ENCODE peak calls at places on chromosomes 6 and 20, in six cellular contexts. D, N, B, R, T and I are unnamed samples.

GRCh38 chr6:51934098-51934497 is 153.3 kb downstream of the PKHD1 start:
- DNase-seq in N (no peak), T (no peak), R (no peak), B (peak), D (no peak), I (no peak)

GRCh38 chr6:18327621-18328548 is 59.3 kb upstream of the RNF144B start:
- DNase-seq in N (no peak), T (no peak), R (peak), B (no peak), D (no peak), I (no peak)

GRCh38 chr6:3341467-3341866 is 82.7 kb downstream of the PSMG4 start:
- DNase-seq in N (peak), D (peak), B (peak), T (no peak), R (no peak), I (no peak)

GRCh38 chr20:44089987-44090674 is 96.9 kb downstream of the JPH2 start:
- DNase-seq in T (no peak), D (peak), R (no peak), N (no peak), B (peak), I (no peak)

GRCh38 chr6:126198581-126198980 is 141.3 kb upstream of the CENPW start:
- DNase-seq in T (no peak), N (no peak), R (no peak), D (no peak), B (no peak), I (no peak)

GRCh38 chr6:158500016-158500735 is 59.7 kb upstream of the TMEM181 start:
- DNase-seq in R (no peak), B (peak), T (no peak), N (no peak), D (peak), I (no peak)

GRCh38 chr6:56040271-56040670 is 164.9 kb upstream of the BMP5 start:
- DNase-seq in D (peak), B (peak), N (no peak), T (no peak), R (no peak), I (no peak)

GRCh38 chr6:15888798-15889772 is 226.3 kb upstream of the DTNBP1 start:
- DNase-seq in B (no peak), T (no peak), N (no peak), D (no peak), R (no peak), I (no peak)

GRCh38 chr20:38825901-38826625 is 20.6 kb downstream of the PPP1R16B start:
- DNase-seq in B (peak), N (no peak), R (no peak), D (peak), T (no peak), I (no peak)

GRCh38 chr20:57608516-57608915 is 11.7 kb downstream of the ZBP1 start:
- DNase-seq in B (no peak), T (no peak), R (no peak), N (no peak), D (no peak), I (no peak)

GRCh38 chr6:61989616-61990015 is 296.4 kb downstream of the KHDRBS2 start:
- DNase-seq in R (no peak), D (no peak), N (no peak), T (no peak), B (no peak), I (no peak)

GRCh38 chr6:82264824-82265223 is 17.3 kb upstream of the IBTK start:
- DNase-seq in N (no peak), R (no peak), T (no peak), D (no peak), B (no peak), I (no peak)

GRCh38 chr6:33995046-33995872 is 150.6 kb downstream of the GRM4 start:
- DNase-seq in T (peak), B (no peak), R (no peak), N (no peak), D (no peak), I (no peak)

GRCh38 chr20:13420625-13421024 is 199.6 kb downstream of the ISM1 start:
- DNase-seq in N (no peak), B (no peak), R (no peak), D (no peak), T (no peak), I (no peak)

GRCh38 chr6:113172531-113172966 is 684.6 kb upstream of the MARCKS start:
- DNase-seq in R (no peak), T (no peak), D (peak), B (no peak), N (no peak), I (no peak)

GRCh38 chr6:40891131-40891530 is 147.9 kb downstream of the UNC5CL start:
- DNase-seq in R (no peak), T (no peak), D (no peak), B (no peak), N (no peak), I (no peak)

GRCh38 chr6:90537723-90538407 is 49.0 kb downstream of the MAP3K7 start:
- DNase-seq in N (no peak), R (no peak), D (peak), B (peak), T (no peak), I (no peak)

GRCh38 chr6:39490120-39490519 is 167.6 kb upstream of the KCNK16 start:
- DNase-seq in T (no peak), D (no peak), R (no peak), B (peak), N (no peak), I (no peak)

GRCh38 chr6:130583268-130583667 is 217.5 kb downstream of the TMEM200A start:
- DNase-seq in D (no peak), B (no peak), R (no peak), N (no peak), T (no peak), I (no peak)

GRCh38 chr20:9999660-10000059 is 35.1 kb upstream of the ANKEF1 start:
- DNase-seq in D (no peak), N (no peak), R (no peak), B (no peak), T (no peak), I (no peak)

GRCh38 chr6:69265706-69266105 is 531.1 kb downstream of the LMBRD1 start:
- DNase-seq in B (no peak), R (no peak), D (peak), N (no peak), T (no peak), I (no peak)

GRCh38 chr6:108452725-108453195 is 108.0 kb upstream of the FOXO3 start:
- DNase-seq in B (peak), T (no peak), N (no peak), R (no peak), D (peak), I (no peak)

GRCh38 chr6:6676910-6677441 is 88.5 kb downstream of the LY86 start:
- DNase-seq in D (peak), N (peak), R (peak), T (no peak), B (peak), I (peak)
- H3K4me3 ChIP-seq in D (no peak), N (no peak), R (no peak), T (no peak), B (no peak), I (no peak)

DNA sequence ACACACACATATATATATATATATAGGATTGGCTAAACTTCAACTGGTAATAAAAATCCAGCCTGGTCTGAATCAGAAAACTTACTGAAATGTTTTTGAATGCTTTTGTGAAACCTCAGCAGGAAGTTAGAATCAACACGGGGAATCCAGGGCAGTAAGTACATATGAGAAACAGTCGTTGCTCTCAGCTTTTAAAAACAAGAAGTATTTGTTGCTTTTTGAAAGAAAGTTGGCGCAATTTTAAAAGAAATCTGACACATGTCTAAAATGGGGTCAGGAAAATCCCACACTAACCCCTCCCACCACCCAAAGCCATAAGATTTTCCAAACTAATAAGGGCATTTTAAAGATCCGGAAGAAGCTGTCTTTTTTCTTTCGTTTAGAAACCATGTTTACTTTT is 11.5 kb upstream of the CCDC170 start:
- DNase-seq in T (no peak), N (no peak), B (peak), D (peak), R (no peak), I (no peak)
- H3K4me3 ChIP-seq in T (no peak), N (peak), B (no peak), D (peak), R (peak), I (peak)

GRCh38 chr20:32017711-32018251 is 7.5 kb downstream of the CCM2L start:
- DNase-seq in D (no peak), T (no peak), N (no peak), B (no peak), R (peak), I (no peak)

GRCh38 chr20:32019563-32020463 is 9.6 kb downstream of the CCM2L start:
- DNase-seq in D (no peak), N (no peak), T (no peak), R (no peak), B (no peak), I (no peak)

GRCh38 chr20:32021091-32021490 is 10.9 kb downstream of the CCM2L start:
- DNase-seq in N (no peak), B (no peak), T (no peak), R (no peak), D (peak), I (no peak)

GRCh38 chr20:32018269-32019155 is 8.3 kb downstream of the CCM2L start:
- DNase-seq in N (peak), T (peak), R (peak), D (no peak), B (no peak), I (no peak)

DNA sequence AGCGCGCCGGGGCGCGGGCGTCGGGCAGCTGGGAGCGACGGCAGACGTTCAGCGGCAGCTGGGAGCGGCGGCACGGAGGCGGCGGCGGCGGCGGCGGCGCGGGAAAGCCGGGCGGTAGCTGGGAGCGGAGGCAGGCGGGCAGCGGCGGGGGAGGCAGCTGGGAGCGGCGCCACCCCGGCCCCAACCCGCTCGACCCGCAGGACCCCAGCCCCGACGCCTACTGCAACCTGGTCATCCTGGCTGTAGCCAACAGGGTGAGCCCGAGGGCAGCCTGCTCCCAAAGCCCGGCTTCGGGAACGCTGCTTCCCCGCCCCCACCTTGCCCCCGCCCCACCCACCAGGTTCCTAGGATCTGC is 8.9 kb downstream of the CCM2L start:
- DNase-seq in T (peak), D (no peak), R (peak), N (no peak), B (no peak), I (no peak)
- H3K4me3 ChIP-seq in T (peak), D (no peak), R (peak), N (peak), B (no peak), I (peak)

DNA sequence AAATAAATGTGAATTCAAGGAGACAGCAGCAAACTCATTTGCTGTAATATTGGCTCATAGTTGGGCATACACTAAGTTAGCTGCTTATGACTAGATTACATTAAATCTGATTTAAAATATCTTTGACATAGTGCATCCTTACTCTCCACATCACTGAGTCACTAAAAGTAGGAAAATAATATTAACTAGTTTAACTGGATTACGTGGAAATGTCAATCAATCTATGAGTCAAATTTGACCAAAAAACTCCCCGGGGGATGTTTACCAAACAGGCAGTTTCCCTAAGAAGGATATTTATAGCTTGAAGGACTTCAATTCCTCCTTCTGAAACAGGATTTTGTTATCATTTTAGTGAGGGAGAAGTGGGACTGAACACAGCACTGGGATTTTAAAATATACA is 366.5 kb downstream of the ESR1 start:
- DNase-seq in N (no peak), T (no peak), D (no peak), B (peak), R (no peak), I (no peak)
- H3K4me3 ChIP-seq in N (no peak), T (no peak), D (no peak), B (no peak), R (no peak), I (no peak)

DNA sequence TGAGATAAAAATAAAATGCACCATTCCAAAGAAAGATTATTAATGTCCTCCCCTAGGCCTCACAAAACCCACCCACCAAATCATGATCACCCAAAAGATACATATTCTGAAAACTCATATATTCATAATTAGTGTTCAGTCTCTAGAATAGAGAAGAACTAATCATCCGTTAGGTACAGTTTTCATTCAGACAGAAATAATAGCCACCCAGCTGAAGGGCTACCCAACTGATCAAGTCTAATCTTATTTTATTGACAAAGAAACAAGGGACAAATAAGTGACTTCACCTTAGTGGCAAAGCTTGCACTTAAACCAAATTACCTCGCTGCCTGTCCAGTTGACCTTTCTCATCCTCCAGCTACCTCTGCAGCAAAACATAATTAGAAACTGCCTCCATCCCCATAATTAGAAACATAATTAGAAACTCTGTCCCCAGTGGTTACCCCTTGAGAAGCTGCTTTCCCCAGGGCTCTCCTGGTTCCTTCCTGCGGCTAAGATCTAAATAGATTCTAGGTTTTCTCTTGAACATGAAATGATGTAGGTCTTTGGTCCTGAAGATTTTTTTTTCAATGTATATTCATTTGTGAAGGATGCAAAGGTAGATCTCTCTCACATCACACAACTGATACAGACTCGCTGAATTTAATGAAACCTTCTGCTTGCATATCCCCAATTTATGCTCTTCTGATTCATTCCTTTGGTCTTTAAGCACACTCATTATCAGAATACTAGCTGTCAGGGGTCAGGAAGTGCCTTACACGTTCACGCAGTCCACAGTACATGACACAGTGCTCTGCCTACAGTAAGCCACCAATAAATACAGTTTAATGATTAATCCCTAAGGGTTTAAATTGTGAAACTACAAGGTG is 46.3 kb downstream of the HBS1L start:
- DNase-seq in T (no peak), B (no peak), N (no peak), D (no peak), R (no peak), I (no peak)
- H3K4me3 ChIP-seq in T (no peak), B (no peak), N (no peak), D (no peak), R (no peak), I (no peak)

GRCh38 chr6:27593200-27593818 is 120.4 kb upstream of the ZNF184 start:
- DNase-seq in B (no peak), D (peak), T (no peak), R (no peak), N (no peak), I (no peak)
- H3K4me3 ChIP-seq in B (no peak), D (peak), T (no peak), R (no peak), N (peak), I (no peak)

GRCh38 chr6:5996701-5997419 is 9.9 kb downstream of the NRN1 start:
- DNase-seq in N (no peak), D (no peak), B (peak), T (peak), R (peak), I (no peak)
- H3K4me3 ChIP-seq in N (peak), D (peak), B (peak), T (peak), R (peak), I (peak)

DNA sequence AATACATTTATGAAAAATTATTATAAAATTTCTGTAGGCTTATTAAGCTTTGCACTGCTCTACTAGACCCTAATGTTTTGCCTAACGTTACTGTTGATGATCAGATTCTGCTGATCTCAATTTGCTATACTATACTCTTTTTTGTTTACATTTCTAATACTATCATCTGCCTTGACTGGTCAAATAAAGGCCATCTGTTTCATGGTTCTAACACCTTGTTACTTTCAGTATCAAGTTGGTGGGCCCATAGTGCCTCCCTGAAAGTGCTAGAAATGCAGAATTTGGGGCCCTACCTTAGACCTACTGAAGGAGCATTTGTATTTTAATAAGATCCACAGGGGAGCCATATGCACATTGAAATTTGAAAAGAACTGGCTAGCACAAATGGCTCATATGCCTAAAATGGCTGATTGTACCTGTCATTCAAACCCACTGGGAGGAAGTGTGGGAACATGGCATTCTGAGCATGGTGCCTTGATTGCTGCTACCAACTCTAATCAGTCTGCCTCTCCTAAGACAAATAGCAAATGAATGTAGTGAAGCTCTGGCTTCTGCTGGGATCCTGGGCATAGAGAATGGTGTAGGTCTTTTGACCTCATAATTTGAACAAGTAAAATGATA is 199.1 kb upstream of the BTBD3 start:
- DNase-seq in B (no peak), T (no peak), D (no peak), R (no peak), N (no peak), I (no peak)
- H3K4me3 ChIP-seq in B (no peak), T (no peak), D (no peak), R (no peak), N (no peak), I (no peak)

DNA sequence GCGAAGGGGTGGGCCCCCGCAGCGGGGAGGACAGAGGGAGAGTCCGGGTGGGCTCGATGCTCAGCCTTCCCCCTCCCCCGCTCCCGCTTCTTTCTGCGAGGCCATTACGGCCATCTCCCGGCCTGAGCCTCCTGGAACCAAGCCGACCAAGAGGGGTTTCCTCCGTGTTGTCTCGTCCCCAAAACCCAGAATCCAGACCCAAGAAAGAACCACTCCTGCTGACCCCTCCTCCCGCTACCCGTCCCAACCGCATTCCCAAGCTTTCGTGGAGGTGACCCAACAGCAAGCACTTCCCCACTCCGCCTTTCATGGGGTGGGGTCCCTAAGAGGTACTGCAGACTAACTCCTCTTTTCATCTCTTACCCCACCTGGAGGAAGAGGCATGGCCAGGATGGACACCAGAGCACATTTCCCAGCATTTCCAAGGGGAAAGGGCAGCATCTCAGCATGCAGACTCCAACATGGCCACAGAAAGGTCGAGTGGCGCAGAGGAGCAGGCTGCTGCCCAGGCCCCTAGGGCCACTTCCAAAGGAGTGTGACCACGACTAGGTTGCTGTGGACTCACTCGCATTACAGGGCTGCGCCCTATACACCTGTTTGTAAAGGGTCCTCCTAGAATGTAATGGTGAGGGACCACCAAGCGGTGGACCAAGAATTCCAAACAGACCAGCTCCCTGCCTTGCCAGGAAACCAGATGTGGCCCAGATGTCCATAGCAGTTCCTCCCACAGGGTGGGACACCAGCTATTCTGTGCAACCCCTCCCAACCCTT is 53.5 kb downstream of the MRPL14 start:
- DNase-seq in R (no peak), B (no peak), D (no peak), N (no peak), T (no peak), I (no peak)
- H3K4me3 ChIP-seq in R (peak), B (peak), D (peak), N (peak), T (peak), I (peak)